ENCODE peak calls at places on chromosomes 4 and X, in six cellular contexts. P is HepG2, W is upper lobe of left lung, Q is K562, G is A549, M is GM12878. Y is an unnamed sample. For H3K4me1, the result is how much of the 10 kb centered on the place peaks cover.

GRCh38 chr4:155799106-155799793 is 40.4 kb downstream of the GUCY1B1 start:
- ATAC-seq in P (no peak), W (no peak), Q (no peak), G (no peak), M (no peak), Y (no peak)

GRCh38 chrX:70354726-70355125 is 64.8 kb downstream of the KIF4A start:
- ATAC-seq in P (no peak), W (no peak), Q (no peak), G (no peak), M (no peak), Y (no peak)

GRCh38 chr4:83282049-83282535 is 2.5 kb downstream of the COQ2 start:
- ATAC-seq in P (no peak), W (no peak), Q (no peak), G (no peak), M (peak), Y (no peak)

GRCh38 chr4:186243331-186243730 is 16.0 kb downstream of the KLKB1 start:
- ATAC-seq in P (no peak), W (no peak), Q (no peak), G (no peak), M (no peak), Y (no peak)

GRCh38 chr4:38371391-38371851 is 292.6 kb upstream of the KLF3 start:
- ATAC-seq in P (no peak), W (peak), Q (no peak), G (no peak), M (no peak), Y (no peak)

GRCh38 chr4:19924761-19925160 is 326.9 kb upstream of the SLIT2 start:
- ATAC-seq in P (no peak), W (no peak), Q (no peak), G (no peak), M (no peak), Y (no peak)

GRCh38 chrX:17923546-17923945 is 62.4 kb upstream of the RAI2 start:
- ATAC-seq in P (no peak), W (no peak), Q (peak), G (no peak), M (peak), Y (no peak)

GRCh38 chrX:133959972-133960371 is 25.4 kb downstream of the GPC3 start:
- ATAC-seq in P (no peak), W (no peak), Q (no peak), G (no peak), M (no peak), Y (no peak)

GRCh38 chr4:86453044-86453501 is 93.2 kb upstream of the MAPK10 start:
- ATAC-seq in P (no peak), W (no peak), Q (no peak), G (no peak), M (no peak), Y (peak)

GRCh38 chr4:26786916-26787315 is 73.7 kb upstream of the STIM2 start:
- ATAC-seq in P (no peak), W (no peak), Q (no peak), G (no peak), M (peak), Y (no peak)

GRCh38 chr4:168508683-168509082 is 11.8 kb downstream of the PALLD start:
- ATAC-seq in P (no peak), W (no peak), Q (no peak), G (no peak), M (no peak), Y (no peak)

GRCh38 chrX:78116365-78116764 is 12.3 kb downstream of the PGK1 start:
- ATAC-seq in P (no peak), W (no peak), Q (no peak), G (no peak), M (no peak), Y (no peak)

GRCh38 chr4:78310056-78310731 is 241.4 kb upstream of the ANXA3 start:
- ATAC-seq in P (no peak), W (no peak), Q (no peak), G (no peak), M (no peak), Y (no peak)

GRCh38 chrX:23621621-23622265 is 45.5 kb upstream of the PRDX4 start:
- ATAC-seq in P (no peak), W (no peak), Q (no peak), G (no peak), M (no peak), Y (no peak)

GRCh38 chr4:3437582-3437936 is 4.2 kb upstream of the HGFAC start:
- ATAC-seq in P (no peak), W (no peak), Q (no peak), G (no peak), M (no peak), Y (no peak)

GRCh38 chrX:64850371-64851082 is 125.7 kb downstream of the ZC4H2 start:
- ATAC-seq in P (no peak), W (no peak), Q (no peak), G (no peak), M (no peak), Y (no peak)

GRCh38 chr4:154677923-154678322 is 65.5 kb upstream of the FGG start:
- ATAC-seq in P (no peak), W (no peak), Q (no peak), G (no peak), M (no peak), Y (no peak)

GRCh38 chrX:15946783-15947550 is 92.4 kb upstream of the AP1S2 start:
- ATAC-seq in P (no peak), W (no peak), Q (peak), G (no peak), M (no peak), Y (no peak)

GRCh38 chrX:68894513-68895338 is 65.9 kb downstream of the EFNB1 start:
- ATAC-seq in P (no peak), W (peak), Q (peak), G (no peak), M (no peak), Y (peak)

GRCh38 chrX:71106427-71106826 is at the start of gene CXorf65:
- ATAC-seq in P (no peak), W (no peak), Q (peak), G (no peak), M (peak), Y (no peak)

GRCh38 chr4:189740873-189741272 is 199.8 kb upstream of the FRG1 start:
- ATAC-seq in P (no peak), W (no peak), Q (no peak), G (no peak), M (no peak), Y (no peak)

GRCh38 chr4:40524642-40525041 is 105.0 kb downstream of the RBM47 start:
- ATAC-seq in P (no peak), W (no peak), Q (no peak), G (no peak), M (no peak), Y (no peak)

GRCh38 chr4:83109480-83110221 is 4.9 kb downstream of the PLAC8 start:
- ATAC-seq in P (no peak), W (peak), Q (no peak), G (peak), M (peak), Y (peak)

GRCh38 chrX:9164535-9165425 is 130.9 kb upstream of the FAM9B start:
- ATAC-seq in P (no peak), W (no peak), Q (no peak), G (no peak), M (no peak), Y (no peak)

GRCh38 chrX:17291998-17292658 is 82.9 kb upstream of the NHS start:
- ATAC-seq in P (no peak), W (no peak), Q (no peak), G (no peak), M (no peak), Y (peak)

GRCh38 chr4:185115827-185116232 is 27.2 kb upstream of the SLC25A4 start:
- ATAC-seq in P (peak), W (peak), Q (peak), G (no peak), M (no peak), Y (peak)

GRCh38 chr4:11633435-11633834 is 204.7 kb upstream of the HS3ST1 start:
- ATAC-seq in P (no peak), W (no peak), Q (no peak), G (no peak), M (no peak), Y (no peak)
- TF ChIP-seq EP300 in P (no peak), W (no peak), Q (no peak), G (no peak), M (no peak), Y (no peak)

GRCh38 chr4:94207469-94208224 is at the start of gene SMARCAD1:
- ATAC-seq in P (peak), W (peak), Q (peak), G (peak), M (peak), Y (peak)
- H3K4me1 ChIP-seq in P (under half), W (under half), Q (under half), G (under half), M (under half), Y (under half)

GRCh38 chr4:124018383-124019317 is 622.1 kb downstream of the SPRY1 start:
- ATAC-seq in P (peak), W (peak), Q (no peak), G (no peak), M (peak), Y (peak)
- TF ChIP-seq EP300 in P (no peak), W (no peak), Q (no peak), G (no peak), M (peak), Y (no peak)

GRCh38 chrX:132956421-132957210 is 1.8 kb downstream of the HS6ST2 start:
- ATAC-seq in P (no peak), W (no peak), Q (no peak), G (no peak), M (no peak), Y (no peak)
- H3K4me1 ChIP-seq in P (under half), W (under half), Q (under half), G (under half), M (under half), Y (under half)

DNA sequence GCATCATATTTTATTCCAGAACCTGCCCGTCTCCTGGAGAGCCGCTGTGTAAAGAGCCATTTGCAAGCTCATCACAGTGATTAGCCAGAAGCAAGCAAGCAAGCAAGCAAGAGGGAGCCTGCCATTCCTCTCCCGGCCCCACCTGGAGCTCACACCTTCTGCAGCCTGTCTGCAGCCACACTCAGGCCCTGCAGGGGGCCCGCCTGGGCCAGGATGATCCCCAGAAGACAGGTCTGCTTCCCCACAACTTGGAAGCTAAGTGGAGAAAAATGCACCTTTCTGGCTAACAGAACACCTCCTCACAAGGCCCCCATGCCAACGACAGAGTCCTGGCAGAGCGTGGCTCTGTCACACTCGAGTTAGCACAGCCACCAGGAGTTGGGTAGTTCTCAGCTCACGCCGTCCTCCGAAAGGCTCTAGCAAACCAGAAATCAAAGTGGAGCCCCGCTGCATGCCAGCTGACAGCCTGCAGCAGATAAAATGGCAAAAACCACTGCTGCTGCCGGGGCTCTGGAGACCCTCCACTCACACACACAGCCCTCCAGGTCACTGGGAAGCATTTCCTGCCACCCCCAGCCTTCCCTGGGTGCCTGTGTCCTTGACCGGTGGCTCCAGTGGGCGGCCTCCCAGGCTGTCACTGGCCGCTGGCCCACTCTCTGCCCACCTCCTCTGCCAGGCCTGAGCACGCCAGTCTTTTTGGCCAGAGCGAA is 54.9 kb downstream of the DCTD start:
- ATAC-seq in P (peak), W (peak), Q (peak), G (peak), M (no peak), Y (no peak)
- TF ChIP-seq EP300 in P (no peak), W (no peak), Q (no peak), G (no peak), M (no peak), Y (no peak)

DNA sequence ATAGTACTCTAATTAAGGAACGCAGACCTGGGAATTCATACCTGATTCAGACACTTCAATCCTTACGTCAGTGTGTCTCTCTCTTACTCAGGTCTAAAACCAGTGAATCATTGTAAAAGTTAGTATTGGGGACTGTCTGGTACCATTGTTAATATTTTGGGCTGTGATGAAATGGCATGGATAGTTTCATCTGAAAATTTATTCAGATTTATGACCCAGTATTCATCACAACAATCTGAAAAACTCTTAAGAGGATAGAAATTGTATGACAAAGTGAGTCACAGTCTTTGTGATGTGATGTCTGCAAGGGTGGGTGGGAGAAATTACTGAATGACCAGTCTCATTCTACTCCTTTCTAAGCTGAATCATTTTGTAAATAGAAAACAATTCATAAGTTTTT is 10.3 kb downstream of the FGF2 start:
- ATAC-seq in P (no peak), W (no peak), Q (no peak), G (peak), M (no peak), Y (no peak)
- H3K4me1 ChIP-seq in P (under half), W (under half), Q (under half), G (half or more), M (under half), Y (under half)